ENCODE peak calls at places on chromosomes 11 and 22, in six cellular contexts. One of them, this sample, is unnamed.

GRCh38 chr11:114110948-114111347 is 51.4 kb downstream of the ZBTB16 start:
- DNase-seq in GM06990: no peak
- DNase-seq in ovary: peak
- DNase-seq in astrocyte of the spinal cord: peak
- DNase-seq in CD8-positive, alpha-beta T cell: no peak
- DNase-seq in spleen: no peak
- DNase-seq in this sample: no peak

GRCh38 chr11:126443120-126443519 is 87.6 kb downstream of the ST3GAL4 start:
- DNase-seq in GM06990: no peak
- DNase-seq in ovary: no peak
- DNase-seq in astrocyte of the spinal cord: no peak
- DNase-seq in CD8-positive, alpha-beta T cell: no peak
- DNase-seq in spleen: no peak
- DNase-seq in this sample: no peak

GRCh38 chr11:12950681-12951080 is 58.4 kb upstream of the RASSF10 start:
- DNase-seq in GM06990: no peak
- DNase-seq in ovary: no peak
- DNase-seq in astrocyte of the spinal cord: no peak
- DNase-seq in CD8-positive, alpha-beta T cell: no peak
- DNase-seq in spleen: no peak
- DNase-seq in this sample: no peak

GRCh38 chr11:24617856-24618255 is 121.0 kb downstream of the LUZP2 start:
- DNase-seq in GM06990: no peak
- DNase-seq in ovary: no peak
- DNase-seq in astrocyte of the spinal cord: no peak
- DNase-seq in CD8-positive, alpha-beta T cell: no peak
- DNase-seq in spleen: no peak
- DNase-seq in this sample: no peak

GRCh38 chr11:47889714-47890441 is 41.7 kb upstream of the NUP160 start:
- DNase-seq in GM06990: no peak
- DNase-seq in ovary: no peak
- DNase-seq in astrocyte of the spinal cord: no peak
- DNase-seq in CD8-positive, alpha-beta T cell: no peak
- DNase-seq in spleen: no peak
- DNase-seq in this sample: no peak

GRCh38 chr11:105052487-105052886 is 7.4 kb upstream of the CARD16 start:
- DNase-seq in GM06990: no peak
- DNase-seq in ovary: no peak
- DNase-seq in astrocyte of the spinal cord: no peak
- DNase-seq in CD8-positive, alpha-beta T cell: no peak
- DNase-seq in spleen: no peak
- DNase-seq in this sample: no peak

GRCh38 chr22:46998346-46998745 is 235.9 kb downstream of the TBC1D22A start:
- DNase-seq in GM06990: no peak
- DNase-seq in ovary: no peak
- DNase-seq in astrocyte of the spinal cord: no peak
- DNase-seq in CD8-positive, alpha-beta T cell: no peak
- DNase-seq in spleen: no peak
- DNase-seq in this sample: no peak

GRCh38 chr11:101721270-101721669 is 137.5 kb upstream of the TRPC6 start:
- DNase-seq in GM06990: no peak
- DNase-seq in ovary: no peak
- DNase-seq in astrocyte of the spinal cord: no peak
- DNase-seq in CD8-positive, alpha-beta T cell: no peak
- DNase-seq in spleen: no peak
- DNase-seq in this sample: no peak

GRCh38 chr11:1226981-1227550 is 4.2 kb downstream of the MUC5B start:
- DNase-seq in GM06990: no peak
- DNase-seq in ovary: peak
- DNase-seq in astrocyte of the spinal cord: no peak
- DNase-seq in CD8-positive, alpha-beta T cell: peak
- DNase-seq in spleen: peak
- DNase-seq in this sample: no peak

GRCh38 chr11:35160248-35160820 is 21.4 kb downstream of the CD44 start:
- DNase-seq in GM06990: no peak
- DNase-seq in ovary: no peak
- DNase-seq in astrocyte of the spinal cord: no peak
- DNase-seq in CD8-positive, alpha-beta T cell: no peak
- DNase-seq in spleen: no peak
- DNase-seq in this sample: no peak

DNA sequence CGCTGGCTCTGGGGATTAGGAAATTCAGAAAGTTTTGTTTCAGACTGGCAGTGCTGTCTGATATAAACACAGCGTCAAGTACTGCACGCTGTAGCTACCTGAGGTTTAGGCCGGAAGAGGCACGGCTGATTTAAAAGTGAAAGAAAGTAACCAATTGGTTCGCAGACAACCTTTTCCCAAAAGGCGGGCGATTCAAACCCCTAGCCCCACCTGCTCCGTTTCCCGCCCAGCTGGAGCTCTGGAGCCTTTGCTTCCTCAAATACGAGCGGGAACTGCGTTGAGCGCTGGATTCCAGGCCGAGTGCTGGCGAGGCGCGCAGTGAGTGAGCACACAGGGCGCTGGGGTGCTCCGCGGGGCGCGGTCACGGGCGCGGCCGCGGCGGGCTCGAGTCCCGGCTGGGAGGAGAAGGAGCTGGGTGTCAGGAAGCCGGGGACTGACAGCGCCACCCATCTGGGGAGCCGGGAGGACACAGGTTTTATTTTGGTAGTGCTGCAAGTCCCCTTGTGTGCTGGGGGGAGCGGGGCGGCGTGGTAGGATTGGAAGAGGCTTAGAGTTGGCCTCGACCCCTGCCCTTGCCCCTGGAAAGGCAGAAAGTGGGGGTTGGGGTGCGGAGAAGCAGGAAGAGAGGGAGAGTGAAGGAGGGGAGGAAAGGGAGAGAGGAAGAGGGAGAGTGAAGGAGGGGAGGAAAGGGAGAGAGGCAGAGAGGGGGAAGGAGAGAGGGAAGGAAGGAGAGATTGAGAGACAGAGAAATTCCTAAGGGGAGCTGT is 2.1 kb downstream of the FAM111A start:
- DNase-seq in GM06990: peak
- DNase-seq in ovary: peak
- DNase-seq in astrocyte of the spinal cord: peak
- DNase-seq in CD8-positive, alpha-beta T cell: peak
- DNase-seq in spleen: peak
- DNase-seq in this sample: peak
- TF ChIP-seq CTCF in GM06990: peak
- TF ChIP-seq CTCF in ovary: no peak
- TF ChIP-seq CTCF in astrocyte of the spinal cord: peak
- TF ChIP-seq CTCF in CD8-positive, alpha-beta T cell: no peak
- TF ChIP-seq CTCF in spleen: no peak
- TF ChIP-seq CTCF in this sample: no peak

DNA sequence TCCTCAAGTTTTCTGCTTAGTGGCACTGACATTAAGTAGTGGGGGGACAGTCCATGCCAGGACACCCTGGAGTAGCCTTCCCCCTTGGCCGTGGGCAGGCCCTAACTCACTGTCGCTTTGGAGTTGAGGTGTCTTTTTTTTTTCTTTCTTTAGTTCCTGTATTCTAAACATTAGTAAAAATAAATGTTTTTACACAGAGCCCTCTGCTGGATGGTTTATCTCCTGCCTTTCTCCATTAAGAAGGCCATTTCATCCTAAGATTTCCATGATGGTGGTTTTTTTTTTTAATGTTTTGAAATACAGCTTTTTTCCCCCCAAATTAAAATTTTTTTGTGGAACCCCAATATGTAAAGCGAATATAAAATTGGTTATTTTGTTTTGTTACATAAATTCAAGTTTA is 1.8 kb upstream of the TIGD3 start:
- DNase-seq in GM06990: no peak
- DNase-seq in ovary: no peak
- DNase-seq in astrocyte of the spinal cord: peak
- DNase-seq in CD8-positive, alpha-beta T cell: no peak
- DNase-seq in spleen: no peak
- DNase-seq in this sample: no peak
- TF ChIP-seq CTCF in GM06990: no peak
- TF ChIP-seq CTCF in ovary: no peak
- TF ChIP-seq CTCF in astrocyte of the spinal cord: peak
- TF ChIP-seq CTCF in CD8-positive, alpha-beta T cell: no peak
- TF ChIP-seq CTCF in spleen: no peak
- TF ChIP-seq CTCF in this sample: no peak

GRCh38 chr11:123195182-123196059 is at the start of gene CLMP:
- DNase-seq in GM06990: no peak
- DNase-seq in ovary: peak
- DNase-seq in astrocyte of the spinal cord: peak
- DNase-seq in CD8-positive, alpha-beta T cell: no peak
- DNase-seq in spleen: no peak
- DNase-seq in this sample: no peak

GRCh38 chr11:123194308-123195181 is 503 bp downstream of the CLMP start:
- DNase-seq in GM06990: no peak
- DNase-seq in ovary: peak
- DNase-seq in astrocyte of the spinal cord: peak
- DNase-seq in CD8-positive, alpha-beta T cell: no peak
- DNase-seq in spleen: no peak
- DNase-seq in this sample: no peak

GRCh38 chr11:123193742-123194141 is 1.3 kb downstream of the CLMP start:
- DNase-seq in GM06990: no peak
- DNase-seq in ovary: no peak
- DNase-seq in astrocyte of the spinal cord: no peak
- DNase-seq in CD8-positive, alpha-beta T cell: no peak
- DNase-seq in spleen: no peak
- DNase-seq in this sample: no peak

GRCh38 chr11:123196060-123196714 is 1.1 kb upstream of the CLMP start:
- DNase-seq in GM06990: no peak
- DNase-seq in ovary: no peak
- DNase-seq in astrocyte of the spinal cord: no peak
- DNase-seq in CD8-positive, alpha-beta T cell: no peak
- DNase-seq in spleen: no peak
- DNase-seq in this sample: no peak

DNA sequence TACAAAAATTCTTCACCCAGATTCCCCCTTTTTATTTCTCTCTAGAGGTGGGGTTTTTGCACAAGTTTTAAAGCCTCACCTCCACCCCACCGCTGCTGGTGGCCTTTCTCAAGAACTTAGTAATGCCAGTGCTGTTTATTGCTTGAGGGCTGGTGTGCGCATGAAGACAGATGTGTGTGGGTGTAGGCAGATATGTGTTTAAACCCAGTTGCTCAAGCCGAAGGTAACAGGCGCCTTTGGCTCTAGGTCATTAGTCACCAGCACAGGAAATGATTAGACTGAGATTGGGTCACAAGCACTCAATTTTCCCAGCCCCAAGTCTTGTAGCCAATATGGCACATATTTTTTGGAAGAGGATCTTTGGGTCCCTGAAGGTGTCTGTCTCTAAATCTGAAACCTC is 2.7 kb upstream of the CLMP start:
- DNase-seq in GM06990: no peak
- DNase-seq in ovary: no peak
- DNase-seq in astrocyte of the spinal cord: no peak
- DNase-seq in CD8-positive, alpha-beta T cell: no peak
- DNase-seq in spleen: no peak
- DNase-seq in this sample: no peak
- TF ChIP-seq CTCF in GM06990: no peak
- TF ChIP-seq CTCF in ovary: no peak
- TF ChIP-seq CTCF in astrocyte of the spinal cord: no peak
- TF ChIP-seq CTCF in CD8-positive, alpha-beta T cell: no peak
- TF ChIP-seq CTCF in spleen: no peak
- TF ChIP-seq CTCF in this sample: no peak

DNA sequence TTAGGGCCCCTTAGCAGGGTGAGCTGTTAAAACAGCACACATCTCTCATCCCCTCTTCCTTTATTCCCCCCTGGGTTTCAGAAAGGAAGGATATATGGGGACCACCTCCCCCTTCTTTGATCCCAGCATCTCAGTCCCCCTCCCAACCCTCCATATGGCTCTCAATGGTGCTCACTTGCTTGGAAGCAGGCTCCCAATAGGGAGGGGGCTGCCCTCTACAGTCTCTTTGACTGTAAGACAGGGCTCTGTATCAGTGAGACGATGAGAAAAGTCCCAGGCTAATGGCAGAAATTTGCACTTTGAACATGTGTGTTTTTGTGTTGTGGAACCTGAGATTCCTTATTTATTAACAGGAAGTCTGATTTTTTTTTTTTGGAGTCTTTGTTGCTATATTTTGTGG is 4.2 kb upstream of the CNTF start:
- DNase-seq in GM06990: no peak
- DNase-seq in ovary: no peak
- DNase-seq in astrocyte of the spinal cord: no peak
- DNase-seq in CD8-positive, alpha-beta T cell: no peak
- DNase-seq in spleen: no peak
- DNase-seq in this sample: no peak
- TF ChIP-seq CTCF in GM06990: peak
- TF ChIP-seq CTCF in ovary: no peak
- TF ChIP-seq CTCF in astrocyte of the spinal cord: no peak
- TF ChIP-seq CTCF in CD8-positive, alpha-beta T cell: no peak
- TF ChIP-seq CTCF in spleen: no peak
- TF ChIP-seq CTCF in this sample: no peak

GRCh38 chr11:33775832-33776231 is 1.5 kb upstream of the FBXO3 start:
- DNase-seq in GM06990: peak
- DNase-seq in ovary: no peak
- DNase-seq in astrocyte of the spinal cord: no peak
- DNase-seq in CD8-positive, alpha-beta T cell: no peak
- DNase-seq in spleen: no peak
- DNase-seq in this sample: no peak

GRCh38 chr11:33772300-33772699 is 2.0 kb downstream of the FBXO3 start:
- DNase-seq in GM06990: no peak
- DNase-seq in ovary: no peak
- DNase-seq in astrocyte of the spinal cord: peak
- DNase-seq in CD8-positive, alpha-beta T cell: no peak
- DNase-seq in spleen: no peak
- DNase-seq in this sample: no peak

GRCh38 chr11:33774356-33775063 is at the start of gene FBXO3:
- DNase-seq in GM06990: peak
- DNase-seq in ovary: peak
- DNase-seq in astrocyte of the spinal cord: peak
- DNase-seq in CD8-positive, alpha-beta T cell: peak
- DNase-seq in spleen: peak
- DNase-seq in this sample: peak

GRCh38 chr11:33775064-33775807 is 916 bp upstream of the FBXO3 start:
- DNase-seq in GM06990: no peak
- DNase-seq in ovary: no peak
- DNase-seq in astrocyte of the spinal cord: no peak
- DNase-seq in CD8-positive, alpha-beta T cell: no peak
- DNase-seq in spleen: no peak
- DNase-seq in this sample: no peak

GRCh38 chr11:33773399-33774355 is 643 bp downstream of the FBXO3 start:
- DNase-seq in GM06990: peak
- DNase-seq in ovary: no peak
- DNase-seq in astrocyte of the spinal cord: no peak
- DNase-seq in CD8-positive, alpha-beta T cell: peak
- DNase-seq in spleen: peak
- DNase-seq in this sample: no peak
- TF ChIP-seq CTCF in GM06990: peak
- TF ChIP-seq CTCF in ovary: no peak
- TF ChIP-seq CTCF in astrocyte of the spinal cord: no peak
- TF ChIP-seq CTCF in CD8-positive, alpha-beta T cell: no peak
- TF ChIP-seq CTCF in spleen: no peak
- TF ChIP-seq CTCF in this sample: no peak